ENCODE peak calls at places on chromosomes 3 and 15, in eight cellular contexts. A is H1, Z is lower lobe of right lung, R is GM13977, E is transverse colon, U is left ventricle myocardium inferior, C is upper lobe of right lung, M is cardiac muscle cell. F is an unnamed sample.

GRCh38 chr3:189967254-189967865 is 153.3 kb downstream of the P3H2 start:
- DNase-seq in A (no peak), Z (no peak), R (peak; percentile 55), E (no peak), U (no peak), C (no peak), M (peak; percentile 73), F (peak; percentile 54)

GRCh38 chr3:174462908-174463307 is 396.2 kb upstream of the NAALADL2 start:
- DNase-seq in A (no peak), Z (no peak), R (no peak), E (no peak), U (no peak), C (no peak), M (no peak), F (no peak)

GRCh38 chr3:32510075-32510724 is 7.5 kb upstream of the CMTM6 start:
- DNase-seq in A (peak; percentile 75), Z (no peak), R (peak; percentile 75), E (peak; percentile 67), U (peak; percentile 34), C (no peak), M (peak; percentile 78), F (peak; percentile 73)

GRCh38 chr3:31922962-31923361 is 58.1 kb downstream of the OSBPL10 start:
- DNase-seq in A (no peak), Z (no peak), R (no peak), E (no peak), U (no peak), C (no peak), M (no peak), F (no peak)

GRCh38 chr15:72231847-72232461 is 964 bp upstream of the PKM start:
- DNase-seq in A (no peak), Z (no peak), R (peak; percentile 40), E (peak; percentile 59), U (no peak), C (no peak), M (peak; percentile 9), F (peak; percentile 33)

GRCh38 chr15:101407439-101407838 is 82.1 kb downstream of the PCSK6 start:
- DNase-seq in A (peak; percentile 34), Z (no peak), R (peak; percentile 71), E (no peak), U (no peak), C (peak; percentile 30), M (no peak), F (peak; percentile 76)

GRCh38 chr3:11678735-11679134 is 35.0 kb upstream of the VGLL4 start:
- DNase-seq in A (no peak), Z (no peak), R (no peak), E (peak; percentile 52), U (no peak), C (no peak), M (no peak), F (no peak)

GRCh38 chr3:172332256-172333041 is 115.8 kb downstream of the GHSR start:
- DNase-seq in A (peak; percentile 78), Z (peak; percentile 52), R (peak; percentile 59), E (peak; percentile 75), U (peak; percentile 37), C (no peak), M (peak; percentile 66), F (peak; percentile 58)

GRCh38 chr3:78645628-78646310 is 1122.0 kb downstream of the ROBO1 start:
- DNase-seq in A (no peak), Z (no peak), R (peak; percentile 28), E (no peak), U (no peak), C (no peak), M (peak; percentile 73), F (peak; percentile 23)

GRCh38 chr3:38136272-38136806 is 588 bp downstream of the ACAA1 start:
- DNase-seq in A (no peak), Z (peak; percentile 69), R (peak; percentile 43), E (peak; percentile 37), U (no peak), C (no peak), M (peak; percentile 66), F (peak; percentile 49)

GRCh38 chr15:72592676-72593075 is 61.8 kb upstream of the GOLGA6B start:
- DNase-seq in A (no peak), Z (no peak), R (no peak), E (no peak), U (no peak), C (no peak), M (no peak), F (no peak)

GRCh38 chr3:31462050-31462569 is 70.6 kb upstream of the STT3B start:
- DNase-seq in A (no peak), Z (no peak), R (peak; percentile 54), E (peak; percentile 34), U (no peak), C (no peak), M (no peak), F (peak; percentile 43)

GRCh38 chr3:72380193-72380592 is 468.1 kb downstream of the SHQ1 start:
- DNase-seq in A (no peak), Z (no peak), R (no peak), E (no peak), U (no peak), C (no peak), M (no peak), F (no peak)

GRCh38 chr3:131850223-131850622 is 184.6 kb downstream of the CPNE4 start:
- DNase-seq in A (no peak), Z (no peak), R (no peak), E (no peak), U (no peak), C (no peak), M (no peak), F (no peak)

GRCh38 chr3:134299888-134300206 is 49.2 kb upstream of the RYK start:
- DNase-seq in A (no peak), Z (no peak), R (no peak), E (no peak), U (no peak), C (no peak), M (no peak), F (no peak)

GRCh38 chr3:134302674-134303073 is 52.0 kb upstream of the RYK start:
- DNase-seq in A (no peak), Z (no peak), R (no peak), E (no peak), U (no peak), C (no peak), M (no peak), F (no peak)

GRCh38 chr3:134298281-134298680 is 47.6 kb upstream of the RYK start:
- DNase-seq in A (no peak), Z (no peak), R (no peak), E (no peak), U (no peak), C (no peak), M (no peak), F (no peak)

GRCh38 chr3:134300520-134300919 is 49.9 kb upstream of the RYK start:
- DNase-seq in A (no peak), Z (no peak), R (no peak), E (no peak), U (no peak), C (no peak), M (peak; percentile 53), F (no peak)

DNA sequence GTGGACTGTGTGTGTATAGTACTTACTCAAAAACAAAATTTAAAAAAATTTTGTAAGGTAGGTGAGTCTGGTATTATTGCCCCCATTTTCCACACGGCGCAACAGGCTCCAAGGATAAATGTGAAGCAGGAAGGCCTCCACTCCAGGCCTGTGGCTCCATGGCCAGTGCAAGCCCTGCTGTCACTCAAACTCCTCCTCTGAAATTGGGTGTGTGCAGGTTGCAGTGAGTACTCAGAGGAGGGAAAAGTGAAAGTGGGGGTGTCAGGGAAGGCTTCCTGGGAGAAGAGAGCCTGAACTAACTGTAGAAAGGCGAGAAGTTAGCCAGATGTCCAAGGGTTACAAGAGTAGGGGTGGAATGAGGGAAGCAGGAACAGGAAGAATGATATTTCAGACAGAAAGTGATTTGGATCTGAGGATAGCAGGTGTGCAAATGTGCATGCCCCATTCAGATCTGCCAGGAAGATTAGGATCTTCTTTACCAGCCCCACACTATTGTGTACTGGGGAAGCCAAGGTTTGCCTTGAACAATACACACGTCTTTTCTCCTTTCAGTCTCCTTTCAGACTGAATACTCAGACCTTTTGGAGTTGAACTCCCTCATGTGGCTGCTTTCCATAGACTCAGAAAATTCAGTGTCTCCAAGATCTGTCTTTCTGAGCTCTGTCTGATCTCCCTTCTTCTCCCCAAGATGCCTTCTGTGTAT is 48.7 kb upstream of the RYK start:
- DNase-seq in A (no peak), Z (no peak), R (no peak), E (no peak), U (no peak), C (no peak), M (peak; percentile 58), F (no peak)
- TF ChIP-seq CTCF in A (no peak), Z (no peak), R (peak; percentile 40), E (peak; percentile 22), U (peak; percentile 52), C (peak; percentile 37), M (peak; percentile 45), F (no peak)

GRCh38 chr15:57655809-57656208 is 50.7 kb upstream of the POLR2M start:
- DNase-seq in A (no peak), Z (no peak), R (no peak), E (no peak), U (no peak), C (no peak), M (peak; percentile 10), F (no peak)
- TF ChIP-seq CTCF in A (no peak), Z (no peak), R (no peak), E (no peak), U (no peak), C (no peak), M (no peak), F (no peak)

GRCh38 chr3:64244011-64244942 is 19.0 kb upstream of the PRICKLE2 start:
- DNase-seq in A (no peak), Z (no peak), R (no peak), E (no peak), U (no peak), C (no peak), M (no peak), F (no peak)
- TF ChIP-seq CTCF in A (no peak), Z (no peak), R (peak; percentile 33), E (peak; percentile 20), U (no peak), C (no peak), M (peak; percentile 50), F (no peak)

GRCh38 chr3:23904545-23904944 is 12.2 kb downstream of the NKIRAS1 start:
- DNase-seq in A (no peak), Z (no peak), R (no peak), E (no peak), U (no peak), C (no peak), M (no peak), F (no peak)

GRCh38 chr3:23895181-23895580 is 21.6 kb downstream of the NKIRAS1 start:
- DNase-seq in A (no peak), Z (no peak), R (no peak), E (no peak), U (no peak), C (no peak), M (no peak), F (no peak)

GRCh38 chr3:23900744-23901143 is 16.0 kb downstream of the NKIRAS1 start:
- DNase-seq in A (no peak), Z (no peak), R (no peak), E (no peak), U (no peak), C (no peak), M (no peak), F (no peak)
- TF ChIP-seq CTCF in A (no peak), Z (no peak), R (no peak), E (no peak), U (no peak), C (no peak), M (peak; percentile 10), F (no peak)